ENCODE peak calls at places on chromosome 2, in five cellular contexts. H is myocyte; M is activated T-helper 1 cell treated with anti-CD3 and anti-CD28 coated beads, Interleukin-12 subunit alpha, Interleukin-12 subunit beta, Interleukin-2, Interleukin-4 antibody, amounts not matched to agents 30 ng/mL and 10 ng/mL and 1 ng/mL, durations not matched to agents 14 hours and 24 hours and 36 hours; K is stimulated activated CD4-positive, alpha-beta T cell treated with anti-CD3 and anti-CD28 coated beads, Interleukin-12 subunit alpha, Interleukin-12 subunit beta, amount 100 ng/mL, for 4 hours; N is hippocampal formation. Z is an unnamed sample.

GRCh38 chr2:9281145-9281544 is 74.5 kb downstream of the ASAP2 start:
- DNase-seq in M (no peak), K (no peak), N (no peak), H (no peak), Z (no peak)

GRCh38 chr2:20377738-20378137 is 27.1 kb upstream of the PUM2 start:
- DNase-seq in N (no peak), K (no peak), M (no peak), H (no peak), Z (no peak)

GRCh38 chr2:239726091-239726591 is 299.0 kb downstream of the NDUFA10 start:
- DNase-seq in N (no peak), K (no peak), M (no peak), H (no peak), Z (no peak)

GRCh38 chr2:100283724-100284501 is 38.4 kb downstream of the LONRF2 start:
- DNase-seq in H (peak; percentile 6), K (no peak), N (no peak), M (no peak), Z (no peak)

GRCh38 chr2:216445489-216445888 is 33.2 kb downstream of the SMARCAL1 start:
- DNase-seq in N (no peak), M (no peak), K (no peak), H (no peak), Z (no peak)

GRCh38 chr2:174477772-174478171 is 9.1 kb downstream of the GPR155 start:
- DNase-seq in H (no peak), M (no peak), N (no peak), K (no peak), Z (no peak)

GRCh38 chr2:222483513-222484039 is 59.2 kb downstream of the SGPP2 start:
- DNase-seq in H (no peak), N (no peak), M (no peak), K (no peak), Z (no peak)

GRCh38 chr2:230861564-230862255 is 3.0 kb upstream of the ITM2C start:
- DNase-seq in N (no peak), K (no peak), H (no peak), M (no peak), Z (no peak)

GRCh38 chr2:136025057-136025973 is 39.9 kb upstream of the DARS1 start:
- DNase-seq in H (no peak), N (peak; percentile 86), M (no peak), K (peak; percentile 8), Z (peak; percentile 95)

Z was measured in ecto neural progenitor cell.